ENCODE peak calls at places on chromosomes 1 and 21, in nine cellular contexts. X, Z, B, S, T, Y, C, A and P are unnamed samples.

GRCh38 chr1:51776408-51776807 is 102.1 kb downstream of the NRDC start:
- DNase-seq in X (no peak), Z (no peak), B (no peak), S (no peak), T (no peak), Y (no peak), C (no peak), A (no peak), P (peak)

GRCh38 chr1:55127827-55128343 is 87.3 kb downstream of the USP24 start:
- DNase-seq in X (no peak), Z (no peak), B (no peak), S (no peak), T (no peak), Y (no peak), C (no peak), A (no peak), P (peak)

GRCh38 chr1:118155106-118155505 is 29.9 kb downstream of the SPAG17 start:
- DNase-seq in X (no peak), Z (no peak), B (no peak), S (no peak), T (no peak), Y (no peak), C (no peak), A (no peak), P (no peak)

GRCh38 chr1:186473047-186473446 is 12.1 kb upstream of the PDC start:
- DNase-seq in X (no peak), Z (no peak), B (no peak), S (no peak), T (no peak), Y (no peak), C (no peak), A (no peak), P (no peak)

GRCh38 chr1:213326666-213327317 is 275.8 kb downstream of the RPS6KC1 start:
- DNase-seq in X (peak), Z (no peak), B (no peak), S (no peak), T (no peak), Y (no peak), C (no peak), A (no peak), P (no peak)

GRCh38 chr1:31244326-31244725 is 4.6 kb upstream of the NKAIN1 start:
- DNase-seq in X (no peak), Z (no peak), B (no peak), S (no peak), T (no peak), Y (no peak), C (no peak), A (no peak), P (no peak)

GRCh38 chr1:41495171-41495948 is 10.9 kb upstream of the EDN2 start:
- DNase-seq in X (no peak), Z (no peak), B (no peak), S (peak), T (peak), Y (no peak), C (no peak), A (no peak), P (no peak)

GRCh38 chr1:93878501-93878888 is 511 bp downstream of the DNTTIP2 start:
- DNase-seq in X (peak), Z (peak), B (no peak), S (peak), T (peak), Y (peak), C (no peak), A (peak), P (peak)

GRCh38 chr1:238961790-238962189 is 424.6 kb upstream of the CHRM3 start:
- DNase-seq in X (no peak), Z (no peak), B (no peak), S (no peak), T (no peak), Y (no peak), C (no peak), A (no peak), P (no peak)

GRCh38 chr1:196690582-196690981 is 38.7 kb downstream of the CFH start:
- DNase-seq in X (no peak), Z (no peak), B (no peak), S (no peak), T (no peak), Y (no peak), C (no peak), A (no peak), P (no peak)

GRCh38 chr1:100130552-100131077 is 2.1 kb downstream of the SASS6 start:
- DNase-seq in X (no peak), Z (no peak), B (no peak), S (no peak), T (no peak), Y (no peak), C (no peak), A (no peak), P (no peak)

GRCh38 chr1:117673405-117673804 is 67.6 kb downstream of the TENT5C start:
- DNase-seq in X (no peak), Z (peak), B (no peak), S (no peak), T (no peak), Y (no peak), C (no peak), A (no peak), P (no peak)

GRCh38 chr1:201361652-201362504 is 15.6 kb downstream of the TNNT2 start:
- DNase-seq in X (no peak), Z (peak), B (no peak), S (no peak), T (peak), Y (no peak), C (peak), A (peak), P (peak)

GRCh38 chr1:31587720-31588423 is 11.6 kb downstream of the TINAGL1 start:
- DNase-seq in X (no peak), Z (peak), B (no peak), S (peak), T (peak), Y (peak), C (no peak), A (peak), P (peak)

GRCh38 chr1:4171480-4172450 is 271.7 kb upstream of the C1orf174 start:
- DNase-seq in X (no peak), Z (no peak), B (no peak), S (no peak), T (no peak), Y (peak), C (no peak), A (no peak), P (peak)

GRCh38 chr1:82392946-82393345 is 592.2 kb downstream of the ADGRL2 start:
- DNase-seq in X (no peak), Z (no peak), B (no peak), S (no peak), T (no peak), Y (peak), C (no peak), A (no peak), P (no peak)

GRCh38 chr1:179327679-179328078 is 34.1 kb downstream of the SOAT1 start:
- DNase-seq in X (no peak), Z (no peak), B (no peak), S (no peak), T (no peak), Y (no peak), C (no peak), A (no peak), P (no peak)

GRCh38 chr1:214282696-214283225 is 1.8 kb downstream of the SMYD2 start:
- DNase-seq in X (no peak), Z (no peak), B (no peak), S (no peak), T (no peak), Y (no peak), C (no peak), A (no peak), P (no peak)

GRCh38 chr21:38847556-38847955 is 41.8 kb downstream of the ETS2 start:
- DNase-seq in X (no peak), Z (no peak), B (no peak), S (no peak), T (no peak), Y (no peak), C (no peak), A (no peak), P (no peak)

DNA sequence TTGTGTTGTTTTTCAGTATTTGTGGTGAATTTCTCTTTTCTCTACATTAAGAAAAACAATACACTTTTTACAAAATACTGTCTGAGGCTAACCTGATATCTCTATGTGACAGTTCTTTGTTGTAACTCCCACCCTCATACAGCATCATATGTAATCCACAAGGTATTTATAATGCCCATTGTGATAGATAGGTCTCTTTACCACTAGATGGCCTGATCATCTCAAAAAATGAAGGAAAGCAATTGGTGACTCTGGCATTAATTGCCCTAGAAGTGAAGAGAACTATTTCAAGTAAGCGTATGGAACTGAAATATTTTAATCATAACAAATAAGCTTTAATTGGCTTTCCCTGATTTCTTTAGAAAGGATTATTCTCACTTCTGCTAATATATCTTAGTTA is 36.2 kb upstream of the HFM1 start:
- DNase-seq in X (no peak), Z (no peak), B (no peak), S (no peak), T (no peak), Y (no peak), C (no peak), A (no peak), P (peak)
- TF ChIP-seq CTCF in X (no peak), Z (no peak), B (no peak), S (no peak), T (peak), Y (no peak), C (no peak), A (no peak), P (peak)

DNA sequence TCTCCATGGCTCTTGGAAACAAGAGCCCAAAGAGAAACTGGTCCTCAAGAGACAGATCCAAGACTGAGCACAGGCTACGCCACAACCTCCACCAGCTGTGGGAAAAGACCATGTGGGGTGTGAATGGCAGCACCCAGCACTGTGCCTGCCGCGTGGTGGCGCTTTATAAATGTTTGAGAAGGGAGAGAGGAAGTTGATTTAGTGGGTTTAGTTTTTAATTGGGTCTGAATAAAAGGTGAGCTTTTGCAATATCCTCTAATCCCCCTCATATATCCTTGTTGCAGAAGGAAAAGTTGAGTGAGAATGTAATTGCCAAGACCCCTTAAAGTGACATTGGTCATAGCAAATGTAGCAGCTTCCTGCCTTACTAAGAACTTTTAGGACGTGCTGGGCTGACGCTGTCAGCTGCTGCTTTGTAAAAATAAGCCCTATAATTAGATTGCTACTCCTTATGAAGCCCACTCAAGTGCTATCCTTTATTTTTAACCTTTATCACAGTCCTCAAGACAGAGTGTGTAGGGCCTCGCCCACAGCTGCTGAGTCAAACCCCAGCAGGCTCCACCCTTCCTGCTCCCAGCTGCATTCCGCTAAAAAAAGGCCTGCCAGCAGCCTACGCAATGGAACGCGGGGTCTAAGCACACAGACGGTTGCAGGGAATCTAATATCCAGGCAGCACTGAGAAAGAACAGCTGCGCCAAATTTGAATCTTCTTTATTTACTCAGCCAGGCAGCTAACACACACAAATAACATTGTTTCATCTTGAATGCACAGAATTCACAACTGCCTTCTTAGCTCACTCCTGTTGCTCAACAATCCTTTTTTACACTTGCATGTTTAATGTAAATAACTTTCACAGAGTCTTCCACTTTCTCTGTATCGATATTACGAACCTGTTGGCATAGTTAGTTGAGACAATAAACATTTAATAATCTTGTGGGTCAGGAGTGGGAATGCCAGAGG is 47.3 kb upstream of the PRDX6 start:
- DNase-seq in X (peak), Z (peak), B (peak), S (peak), T (peak), Y (peak), C (peak), A (peak), P (no peak)
- TF ChIP-seq CTCF in X (no peak), Z (peak), B (peak), S (peak), T (peak), Y (peak), C (peak), A (peak), P (peak)

GRCh38 chr1:38037481-38037939 is 9.1 kb downstream of the POU3F1 start:
- DNase-seq in X (no peak), Z (no peak), B (no peak), S (no peak), T (no peak), Y (no peak), C (no peak), A (no peak), P (peak)
- TF ChIP-seq CTCF in X (no peak), Z (no peak), B (no peak), S (no peak), T (peak), Y (no peak), C (peak), A (no peak), P (peak)

DNA sequence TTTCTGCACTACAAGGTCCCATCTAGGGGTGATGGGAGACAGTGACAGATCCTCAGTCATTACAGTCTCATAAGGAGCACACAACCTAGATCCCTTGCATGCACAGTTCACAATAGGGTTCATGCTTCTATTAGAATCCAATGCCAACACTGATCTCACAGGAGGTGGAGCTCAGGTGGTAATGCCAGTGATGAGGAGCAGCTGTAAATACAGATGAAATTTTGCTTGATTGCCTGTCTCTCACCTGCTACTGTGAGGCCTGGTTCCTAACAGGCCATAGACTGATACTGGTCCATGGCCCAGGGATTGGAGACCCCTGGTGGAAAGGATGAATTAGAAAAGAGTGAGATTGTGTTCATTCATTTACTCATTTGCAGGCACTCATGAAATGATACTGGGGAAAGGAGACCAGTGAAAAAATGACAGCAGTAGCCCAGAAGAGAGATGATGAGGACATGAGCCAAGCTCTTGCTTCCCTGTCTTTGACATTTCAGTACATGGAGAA is 251.6 kb upstream of the DUSP10 start:
- DNase-seq in X (no peak), Z (no peak), B (no peak), S (no peak), T (no peak), Y (no peak), C (no peak), A (no peak), P (no peak)
- TF ChIP-seq CTCF in X (no peak), Z (no peak), B (no peak), S (no peak), T (no peak), Y (no peak), C (no peak), A (no peak), P (no peak)

GRCh38 chr1:17260738-17261137 is 11.8 kb downstream of the PADI3 start:
- DNase-seq in X (no peak), Z (no peak), B (no peak), S (no peak), T (no peak), Y (no peak), C (no peak), A (no peak), P (no peak)

GRCh38 chr1:17265162-17265561 is 16.3 kb downstream of the PADI3 start:
- DNase-seq in X (no peak), Z (no peak), B (no peak), S (no peak), T (no peak), Y (no peak), C (no peak), A (no peak), P (no peak)

GRCh38 chr1:17260264-17260663 is 11.4 kb downstream of the PADI3 start:
- DNase-seq in X (no peak), Z (no peak), B (no peak), S (no peak), T (no peak), Y (no peak), C (no peak), A (no peak), P (no peak)

GRCh38 chr1:17265950-17266349 is 17.1 kb downstream of the PADI3 start:
- DNase-seq in X (no peak), Z (no peak), B (no peak), S (no peak), T (no peak), Y (no peak), C (no peak), A (no peak), P (no peak)

GRCh38 chr1:17264470-17264869 is 15.6 kb downstream of the PADI3 start:
- DNase-seq in X (no peak), Z (no peak), B (no peak), S (no peak), T (no peak), Y (no peak), C (no peak), A (no peak), P (no peak)
- TF ChIP-seq CTCF in X (no peak), Z (no peak), B (no peak), S (no peak), T (no peak), Y (no peak), C (no peak), A (no peak), P (no peak)

GRCh38 chr1:10829067-10829818 is 32.8 kb upstream of the CASZ1 start:
- DNase-seq in X (no peak), Z (no peak), B (no peak), S (no peak), T (no peak), Y (no peak), C (no peak), A (no peak), P (no peak)
- TF ChIP-seq CTCF in X (no peak), Z (no peak), B (no peak), S (no peak), T (no peak), Y (no peak), C (no peak), A (no peak), P (no peak)

GRCh38 chr1:151048645-151049032 is 1.1 kb downstream of the C1orf56 start:
- DNase-seq in X (no peak), Z (no peak), B (no peak), S (no peak), T (no peak), Y (no peak), C (no peak), A (no peak), P (no peak)

GRCh38 chr1:151047591-151047924 is at the start of gene C1orf56:
- DNase-seq in X (no peak), Z (peak), B (peak), S (peak), T (peak), Y (peak), C (peak), A (peak), P (peak)

GRCh38 chr1:151050051-151050688 is 2.6 kb downstream of the C1orf56 start:
- DNase-seq in X (no peak), Z (no peak), B (no peak), S (no peak), T (no peak), Y (no peak), C (no peak), A (no peak), P (no peak)

GRCh38 chr1:151049458-151049857 is 1.9 kb downstream of the C1orf56 start:
- DNase-seq in X (no peak), Z (no peak), B (no peak), S (no peak), T (no peak), Y (no peak), C (no peak), A (no peak), P (no peak)

GRCh38 chr1:151047925-151048644 is 534 bp downstream of the C1orf56 start:
- DNase-seq in X (peak), Z (peak), B (peak), S (peak), T (peak), Y (peak), C (peak), A (peak), P (peak)
- TF ChIP-seq CTCF in X (no peak), Z (no peak), B (peak), S (peak), T (peak), Y (peak), C (peak), A (peak), P (peak)

GRCh38 chr21:41956926-41957729 is 3.3 kb upstream of the C2CD2 start:
- DNase-seq in X (no peak), Z (no peak), B (no peak), S (no peak), T (peak), Y (no peak), C (no peak), A (no peak), P (no peak)

GRCh38 chr21:41955516-41955915 is 1.7 kb upstream of the C2CD2 start:
- DNase-seq in X (no peak), Z (no peak), B (no peak), S (no peak), T (no peak), Y (no peak), C (no peak), A (no peak), P (no peak)

GRCh38 chr21:41958886-41959563 is 5.2 kb upstream of the C2CD2 start:
- DNase-seq in X (no peak), Z (no peak), B (no peak), S (no peak), T (no peak), Y (peak), C (no peak), A (no peak), P (peak)

GRCh38 chr21:41960386-41960785 is 6.6 kb upstream of the C2CD2 start:
- DNase-seq in X (no peak), Z (no peak), B (no peak), S (no peak), T (no peak), Y (no peak), C (no peak), A (no peak), P (no peak)

GRCh38 chr21:41957991-41958766 is 4.4 kb upstream of the C2CD2 start:
- DNase-seq in X (no peak), Z (peak), B (no peak), S (peak), T (peak), Y (peak), C (no peak), A (no peak), P (peak)
- TF ChIP-seq CTCF in X (no peak), Z (no peak), B (peak), S (peak), T (peak), Y (peak), C (peak), A (peak), P (no peak)